ENCODE peak calls at places on chromosomes 16 and 17, in six cellular contexts. O is H9, S is IMR-90, Y is H1, L is neuronal stem cell, U is mesendoderm. K is an unnamed sample.

GRCh38 chr17:70447588-70447987 is 278.3 kb downstream of the KCNJ2 start:
- DNase-seq in L (no peak), Y (no peak), S (no peak), O (no peak), U (no peak), K (no peak)

GRCh38 chr16:16005725-16006124 is 56.3 kb downstream of the ABCC1 start:
- DNase-seq in L (no peak), S (no peak), O (no peak), U (no peak), Y (no peak), K (no peak)

GRCh38 chr17:82838386-82839063 is 1.3 kb downstream of the ZNF750 start:
- DNase-seq in O (no peak), U (no peak), L (no peak), Y (no peak), S (peak; percentile 17), K (peak; percentile 98)

GRCh38 chr16:55496509-55497145 is 12.2 kb upstream of the LPCAT2 start:
- DNase-seq in O (peak; percentile 20), U (no peak), Y (peak; percentile 11), S (no peak), L (no peak), K (no peak)

GRCh38 chr17:19299866-19300265 is 62.7 kb downstream of the B9D1 start:
- DNase-seq in L (no peak), O (no peak), U (no peak), S (no peak), Y (no peak), K (no peak)

GRCh38 chr16:64416232-64417010 is 705.4 kb downstream of the CDH11 start:
- DNase-seq in Y (no peak), S (peak; percentile 43), L (no peak), O (no peak), U (no peak), K (no peak)

GRCh38 chr17:10119203-10120112 is 78.9 kb downstream of the GAS7 start:
- DNase-seq in Y (no peak), L (no peak), O (peak; percentile 91), U (peak; percentile 97), S (no peak), K (peak; percentile 94)

GRCh38 chr16:11183951-11184350 is 72.1 kb downstream of the SOCS1 start:
- DNase-seq in O (no peak), Y (no peak), U (peak; percentile 30), L (no peak), S (no peak), K (no peak)

GRCh38 chr17:9905902-9906301 is 831 bp upstream of the RCVRN start:
- DNase-seq in L (no peak), U (peak; percentile 52), O (peak; percentile 79), S (no peak), Y (peak; percentile 82), K (peak; percentile 36)

GRCh38 chr16:31460582-31461002 is 1.3 kb downstream of the ARMC5 start:
- DNase-seq in U (peak; percentile 65), Y (no peak), O (no peak), L (no peak), S (peak; percentile 73), K (peak; percentile 73)

GRCh38 chr16:82368041-82368440 is 198.0 kb upstream of the MPHOSPH6 start:
- DNase-seq in S (peak; percentile 32), L (no peak), U (peak; percentile 70), O (peak; percentile 55), Y (no peak), K (peak; percentile 19)

GRCh38 chr16:7025616-7026190 is 306.9 kb upstream of the RBFOX1 start:
- DNase-seq in L (peak; percentile 88), U (peak; percentile 91), O (peak; percentile 89), Y (peak; percentile 94), S (no peak), K (peak; percentile 50)

GRCh38 chr17:20955437-20956323 is 87.1 kb downstream of the USP22 start:
- DNase-seq in U (no peak), O (no peak), L (no peak), Y (no peak), S (peak; percentile 51), K (peak; percentile 66)

GRCh38 chr17:30506423-30506822 is 29.2 kb downstream of the GOSR1 start:
- DNase-seq in U (no peak), S (no peak), Y (no peak), L (no peak), O (no peak), K (no peak)

GRCh38 chr17:29238133-29238850 is 8.4 kb upstream of the CRYBA1 start:
- DNase-seq in Y (peak; percentile 41), O (no peak), U (no peak), L (no peak), S (peak; percentile 64), K (no peak)

GRCh38 chr17:76528156-76528527 is 9.4 kb downstream of the CYGB start:
- DNase-seq in Y (no peak), U (no peak), O (no peak), L (no peak), S (peak; percentile 20), K (no peak)

GRCh38 chr16:81521141-81521626 is 76.6 kb downstream of the CMIP start:
- DNase-seq in O (no peak), L (no peak), Y (no peak), S (no peak), U (peak; percentile 49), K (no peak)

GRCh38 chr17:75266315-75267145 is 4.5 kb downstream of the MIF4GD start:
- DNase-seq in U (no peak), S (no peak), O (no peak), Y (no peak), L (no peak), K (no peak)

GRCh38 chr17:7263071-7263800 is 958 bp upstream of the CLDN7 start:
- DNase-seq in L (no peak), O (peak; percentile 96), S (no peak), U (peak; percentile 93), Y (peak; percentile 88), K (peak; percentile 68)

GRCh38 chr17:50205111-50205821 is 3.8 kb upstream of the COL1A1 start:
- DNase-seq in U (no peak), O (no peak), L (no peak), S (peak; percentile 60), Y (peak; percentile 41), K (no peak)
- H3K27ac ChIP-seq in U (no peak overlapping the region), O (no peak overlapping the region), L (peak overlapping the region; percentile 19), S (peak overlapping the region; percentile 96), Y (no peak overlapping the region), K (peak overlapping the region; percentile 78)

DNA sequence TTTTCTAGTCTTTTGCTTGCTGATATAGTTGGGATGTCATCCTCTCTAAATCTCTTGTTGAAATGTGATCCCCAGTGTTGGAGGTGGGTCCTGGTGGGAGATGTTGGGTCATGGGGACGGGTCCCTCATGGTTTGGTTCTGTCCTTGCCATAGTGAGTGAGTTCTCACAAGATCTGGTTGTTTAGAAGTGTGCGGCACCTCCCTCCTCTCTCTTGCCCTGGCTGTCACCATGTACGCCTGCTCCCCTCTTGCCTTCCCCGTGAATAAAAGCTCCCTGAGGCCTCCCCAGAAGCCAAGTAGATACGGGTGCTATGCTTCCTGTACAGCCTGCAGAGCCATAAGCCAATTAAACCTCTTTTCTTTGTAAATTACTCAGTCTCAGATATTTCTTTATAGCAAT is 15.2 kb downstream of the IL4R start:
- DNase-seq in U (no peak), O (no peak), S (no peak), L (no peak), Y (no peak), K (no peak)
- H3K4me1 ChIP-seq in U (peaks cover 26% of the 10 kb centered on the region), O (peaks cover 9% of the 10 kb centered on the region), S (peaks cover 26% of the 10 kb centered on the region), L (peaks cover 4% of the 10 kb centered on the region), Y (peaks cover 28% of the 10 kb centered on the region), K (peaks cover 19% of the 10 kb centered on the region)

GRCh38 chr17:39709319-39709997 is 9.6 kb downstream of the ERBB2 start:
- DNase-seq in L (no peak), U (no peak), O (no peak), S (no peak), Y (no peak), K (no peak)
- H3K79me1 ChIP-seq in L (peaks cover 17% of the 10 kb centered on the region), U (peaks cover 7% of the 10 kb centered on the region), O (no peaks in the 10 kb centered on the region), S (peaks cover 32% of the 10 kb centered on the region), Y (peaks cover 17% of the 10 kb centered on the region), K (no peaks in the 10 kb centered on the region)

DNA sequence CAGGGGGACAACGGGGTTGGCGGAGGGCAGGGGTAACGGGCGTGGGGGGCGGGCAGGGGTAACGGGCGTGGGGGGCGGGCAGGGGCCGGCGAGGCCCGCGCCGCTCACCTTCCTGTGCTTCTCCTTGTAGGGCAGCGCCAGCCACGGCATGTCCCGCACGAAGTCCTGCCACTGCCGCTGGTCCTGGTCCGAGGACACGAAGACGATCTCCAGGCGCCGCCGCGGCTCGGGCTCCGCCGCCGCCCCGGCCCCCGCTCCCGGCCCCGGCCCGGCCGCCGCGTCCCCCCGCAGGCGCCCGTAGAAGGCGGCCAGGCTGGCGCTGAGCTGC is 401 bp downstream of the NXN start:
- DNase-seq in U (no peak), Y (no peak), S (no peak), O (no peak), L (no peak), K (no peak)
- H3K27ac ChIP-seq in U (peak overlapping the region; percentile 98), Y (peak overlapping the region; percentile 31), S (peak overlapping the region; percentile 91), O (no peak overlapping the region), L (peak overlapping the region; percentile 85), K (peak overlapping the region; percentile 81)

DNA sequence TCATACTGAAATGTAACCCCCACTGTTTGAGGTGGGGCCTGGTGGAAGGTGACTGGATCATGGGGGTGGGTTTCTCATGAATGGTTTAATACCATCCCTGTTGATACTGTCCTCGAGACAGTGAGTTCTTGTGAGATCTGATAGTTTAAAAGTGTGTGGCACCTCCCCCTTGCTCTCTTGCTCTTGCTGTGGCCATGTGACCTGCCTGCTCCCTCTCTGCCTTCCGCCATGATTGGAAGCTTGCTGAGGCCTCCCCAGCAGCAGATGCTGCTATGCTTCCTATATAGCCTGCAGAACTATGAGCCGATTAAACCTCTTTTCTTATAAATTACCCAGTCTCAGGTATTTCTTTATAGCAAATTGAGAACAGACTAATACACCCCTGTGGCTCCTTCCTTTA is 40.6 kb downstream of the STAT3 start:
- DNase-seq in U (no peak), O (no peak), L (no peak), S (no peak), Y (no peak), K (no peak)
- H3K4me1 ChIP-seq in U (no peaks in the 10 kb centered on the region), O (peaks cover 2% of the 10 kb centered on the region), L (peaks cover 13% of the 10 kb centered on the region), S (peaks cover 7% of the 10 kb centered on the region), Y (peaks cover 4% of the 10 kb centered on the region), K (no peaks in the 10 kb centered on the region)

GRCh38 chr17:42429726-42430464 is 6.8 kb upstream of the CAVIN1 start:
- DNase-seq in Y (no peak), O (no peak), L (no peak), U (no peak), S (no peak), K (no peak)

GRCh38 chr17:42423766-42424165 is 710 bp upstream of the CAVIN1 start:
- DNase-seq in U (no peak), Y (no peak), O (no peak), S (no peak), L (no peak), K (no peak)

GRCh38 chr17:42424991-42425610 is 2.0 kb upstream of the CAVIN1 start:
- DNase-seq in O (no peak), L (no peak), S (peak; percentile 36), U (no peak), Y (no peak), K (no peak)

GRCh38 chr17:42431758-42432161 is 8.7 kb upstream of the CAVIN1 start:
- DNase-seq in Y (no peak), O (no peak), L (no peak), S (peak; percentile 29), U (no peak), K (peak; percentile 66)

GRCh38 chr17:42428141-42428944 is 5.3 kb upstream of the CAVIN1 start:
- DNase-seq in U (peak; percentile 89), Y (no peak), O (peak; percentile 74), S (peak; percentile 99), L (peak; percentile 53), K (peak; percentile 98)
- H3K79me1 ChIP-seq in U (no peaks in the 10 kb centered on the region), Y (no peaks in the 10 kb centered on the region), O (no peaks in the 10 kb centered on the region), S (peaks cover 26% of the 10 kb centered on the region), L (no peaks in the 10 kb centered on the region), K (no peaks in the 10 kb centered on the region)

GRCh38 chr17:43912635-43913304 is 5.4 kb upstream of the MPP2 start:
- DNase-seq in O (no peak), Y (no peak), U (no peak), L (no peak), S (no peak), K (no peak)
- H3K27ac ChIP-seq in O (no peak overlapping the region), Y (no peak overlapping the region), U (no peak overlapping the region), L (no peak overlapping the region), S (no peak overlapping the region), K (no peak overlapping the region)